ENCODE peak calls at places on chromosomes 5 and 9, in seven cellular contexts. C is CD4-positive, CD25-positive, alpha-beta regulatory T cell; R is tibial artery; F is body of pancreas; I is hepatocyte; A is small intestine; N is SJSA1. L is an unnamed sample.
A peak's percentile ranks its signal among the peaks of the same experiment; 100 is the strongest.

GRCh38 chr9:32350682-32351081 is 33.8 kb upstream of the ACO1 start:
- DNase-seq in N (no peak), A (no peak), C (peak; percentile 2), I (peak; percentile 16), F (no peak), R (no peak), L (no peak)

GRCh38 chr5:170307575-170308465 is 10.2 kb upstream of the LCP2 start:
- DNase-seq in F (peak; percentile 40), C (no peak), A (peak; percentile 14), I (peak; percentile 83), R (peak; percentile 91), N (no peak), L (peak; percentile 97)

GRCh38 chr9:33677961-33678360 is 117.4 kb upstream of the PRSS3 start:
- DNase-seq in A (no peak), R (no peak), I (no peak), F (no peak), C (no peak), N (no peak), L (no peak)

GRCh38 chr5:167785896-167786295 is 505.5 kb upstream of the WWC1 start:
- DNase-seq in R (no peak), A (no peak), C (no peak), N (no peak), I (no peak), F (no peak), L (no peak)

GRCh38 chr5:141149812-141150211 is at the start of gene PCDHB6:
- DNase-seq in F (no peak), R (no peak), N (no peak), A (no peak), I (no peak), C (no peak), L (no peak)

GRCh38 chr5:140357731-140358093 is 2.3 kb upstream of the SLC4A9 start:
- DNase-seq in I (peak; percentile 93), C (peak; percentile 65), A (peak; percentile 91), R (peak; percentile 78), N (peak; percentile 89), F (peak; percentile 89), L (peak; percentile 91)

GRCh38 chr5:54703091-54703490 is 185.5 kb downstream of the SNX18 start:
- DNase-seq in C (no peak), A (peak; percentile 44), R (peak; percentile 59), N (peak; percentile 64), I (no peak), F (peak; percentile 29), L (peak; percentile 82)

GRCh38 chr5:50667079-50667652 is 729 bp downstream of the PARP8 start:
- DNase-seq in N (peak; percentile 53), C (no peak), R (peak; percentile 48), I (peak; percentile 68), A (peak; percentile 43), F (peak; percentile 74), L (peak; percentile 70)

GRCh38 chr5:122415481-122416120 is 103.6 kb downstream of the SNCAIP start:
- DNase-seq in A (peak; percentile 53), R (peak; percentile 53), F (peak; percentile 45), C (no peak), N (no peak), I (peak; percentile 85), L (peak; percentile 86)

GRCh38 chr5:77285442-77285841 is 75.0 kb downstream of the PDE8B start:
- DNase-seq in R (no peak), I (no peak), C (no peak), A (no peak), F (no peak), N (no peak), L (no peak)

GRCh38 chr5:52799358-52799982 is 11.8 kb downstream of the ITGA1 start:
- DNase-seq in F (peak; percentile 59), R (peak; percentile 61), N (peak; percentile 83), A (peak; percentile 53), I (peak; percentile 66), C (no peak), L (peak; percentile 95)

GRCh38 chr5:38400365-38400764 is 142.0 kb downstream of the EGFLAM start:
- DNase-seq in N (no peak), I (no peak), F (no peak), C (no peak), R (no peak), A (no peak), L (no peak)

GRCh38 chr5:15105799-15106393 is 234.3 kb upstream of the ANKH start:
- DNase-seq in I (peak; percentile 66), N (peak; percentile 63), R (no peak), F (peak; percentile 44), C (no peak), A (peak; percentile 53), L (peak; percentile 68)

GRCh38 chr9:115220339-115221009 is 102.5 kb upstream of the TNC start:
- DNase-seq in R (no peak), I (no peak), F (no peak), A (no peak), N (no peak), C (no peak), L (no peak)

GRCh38 chr9:3224931-3225330 is 300.9 kb downstream of the RFX3 start:
- DNase-seq in R (no peak), I (no peak), F (peak; percentile 12), C (no peak), A (no peak), N (no peak), L (peak; percentile 36)

GRCh38 chr9:37364751-37365360 is 57.6 kb upstream of the GRHPR start:
- DNase-seq in I (no peak), C (no peak), F (peak; percentile 38), N (no peak), R (no peak), A (peak; percentile 33), L (no peak)

GRCh38 chr9:70749066-70749465 is 334.6 kb upstream of the KLF9 start:
- DNase-seq in A (no peak), F (no peak), C (no peak), I (no peak), N (no peak), R (no peak), L (no peak)

GRCh38 chr9:81397735-81398381 is 291.5 kb downstream of the TLE1 start:
- DNase-seq in N (no peak), C (no peak), A (no peak), I (no peak), F (no peak), R (no peak), L (no peak)

GRCh38 chr5:157563373-157564148 is 12.0 kb downstream of the ADAM19 start:
- DNase-seq in N (peak; percentile 70), R (peak; percentile 31), C (no peak), I (no peak), A (no peak), F (no peak), L (no peak)

GRCh38 chr9:93958875-93959682 is 3.9 kb upstream of the BARX1 start:
- DNase-seq in C (no peak), R (no peak), I (peak; percentile 64), F (no peak), N (no peak), A (peak; percentile 7), L (peak; percentile 64)

GRCh38 chr9:103798620-103799019 is 295.5 kb upstream of the SMC2 start:
- DNase-seq in N (no peak), C (no peak), A (peak; percentile 15), R (no peak), I (peak; percentile 15), F (no peak), L (no peak)

GRCh38 chr9:108961151-108961550 is 27.0 kb downstream of the ABITRAM start:
- DNase-seq in R (no peak), C (no peak), N (no peak), I (no peak), A (no peak), F (no peak), L (no peak)

DNA sequence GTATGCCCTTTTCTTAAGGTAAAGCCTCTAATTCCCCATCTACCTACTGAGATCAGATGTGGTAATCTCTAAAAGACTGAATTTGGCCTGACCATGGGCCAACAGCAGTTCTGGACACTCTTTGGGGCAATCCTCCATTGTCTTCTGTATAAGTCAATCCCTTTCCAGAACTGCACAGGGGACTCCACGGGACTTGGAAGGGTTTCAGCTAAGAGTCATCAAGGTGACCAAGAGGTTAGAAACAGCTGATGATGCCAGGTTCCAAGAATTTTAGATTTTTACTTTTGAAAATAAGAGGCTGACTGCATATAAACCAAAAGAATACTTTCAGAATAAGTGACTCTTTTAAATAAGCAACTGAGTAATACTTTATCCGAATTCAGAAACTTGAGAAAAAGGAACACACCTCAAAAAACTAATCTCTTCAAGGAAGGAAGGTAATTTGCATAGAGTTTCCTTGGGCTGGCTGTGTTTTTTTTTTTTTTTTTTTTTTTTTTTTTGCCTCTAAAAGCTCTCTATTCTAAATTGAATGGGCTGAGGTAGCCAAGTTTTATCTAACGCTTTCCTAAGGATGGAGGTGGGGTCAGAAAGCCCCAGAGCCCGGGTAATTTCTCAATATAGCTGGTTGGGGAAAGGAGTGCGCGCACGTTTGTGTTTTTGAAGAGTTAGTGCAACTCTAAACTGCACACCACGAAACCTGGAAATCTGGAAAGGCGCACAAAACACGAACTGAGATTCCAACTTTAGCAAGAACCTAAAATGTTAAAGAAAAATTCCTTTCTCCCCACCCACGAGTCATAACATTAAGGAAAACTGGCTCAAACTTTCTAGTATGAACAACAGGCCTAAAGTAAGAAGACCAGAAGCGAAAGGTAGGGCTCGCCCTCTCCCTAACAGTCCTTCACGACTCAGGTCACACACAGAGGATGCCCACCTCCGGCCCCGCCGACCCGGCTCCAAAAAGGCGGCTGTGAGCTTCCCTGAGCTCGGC is 1.3 kb downstream of the VCP start:
- DNase-seq in R (no peak), A (peak; percentile 31), F (peak; percentile 50), C (no peak), N (no peak), I (no peak), L (peak; percentile 29)
- H3K36me3 ChIP-seq in R (peaks cover 22% of the 10 kb centered on the region), A (peaks cover 14% of the 10 kb centered on the region), F (peaks cover 9% of the 10 kb centered on the region), C (peaks cover 40% of the 10 kb centered on the region), N (peaks cover 61% of the 10 kb centered on the region), I (no peaks in the 10 kb centered on the region), L (peaks cover 18% of the 10 kb centered on the region)

GRCh38 chr9:131748411-131748955 is 8.6 kb upstream of the RAPGEF1 start:
- DNase-seq in R (no peak), I (no peak), F (no peak), N (no peak), A (no peak), C (no peak), L (no peak)
- H3K27ac ChIP-seq in R (no peak overlapping the region), I (no peak overlapping the region), F (no peak overlapping the region), N (no peak overlapping the region), A (no peak overlapping the region), C (no peak overlapping the region), L (no peak overlapping the region)

DNA sequence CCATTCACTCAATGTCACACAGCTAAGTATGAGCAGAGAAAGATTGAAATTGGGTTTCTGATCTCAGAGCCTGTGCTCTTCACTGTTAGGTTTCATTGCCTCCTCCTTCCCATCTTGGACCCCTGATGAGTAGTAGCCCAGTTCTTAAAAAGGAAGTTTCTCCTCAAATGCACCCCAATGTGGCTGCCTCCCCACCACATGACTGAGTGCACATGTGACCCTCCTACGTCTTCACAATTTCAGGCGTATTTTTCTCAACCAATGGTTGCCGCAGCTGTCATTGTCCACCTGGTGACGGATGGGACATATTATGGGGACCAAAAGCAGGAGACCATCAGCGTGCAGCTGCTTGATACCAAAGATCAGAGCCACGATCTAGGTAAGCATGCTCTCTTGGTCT is 178.5 kb downstream of the PAPPA start:
- DNase-seq in N (no peak), R (no peak), I (no peak), A (no peak), C (no peak), F (no peak), L (no peak)
- H3K36me3 ChIP-seq in N (peaks cover 6% of the 10 kb centered on the region), R (peaks cover 21% of the 10 kb centered on the region), I (no peaks in the 10 kb centered on the region), A (no peaks in the 10 kb centered on the region), C (no peaks in the 10 kb centered on the region), F (no peaks in the 10 kb centered on the region), L (no peaks in the 10 kb centered on the region)

DNA sequence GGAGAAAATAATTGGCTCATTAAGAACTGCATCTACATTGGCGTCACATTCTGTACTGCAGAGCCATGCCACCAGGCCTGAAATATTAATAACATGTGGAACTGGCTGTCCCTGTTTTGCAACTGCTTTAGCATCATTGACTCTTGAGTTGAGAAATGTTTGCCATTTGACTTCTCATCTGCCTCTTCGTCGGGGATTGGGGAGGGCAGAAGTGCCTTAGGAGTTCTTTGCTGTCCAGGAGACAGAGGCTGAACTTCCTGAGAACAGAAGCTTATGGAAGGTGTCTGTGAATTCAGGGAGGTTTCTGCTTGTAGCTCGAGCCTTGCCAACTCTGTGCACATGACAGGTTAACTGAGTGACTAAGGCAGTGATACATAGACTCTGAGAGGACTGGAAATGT is 265.0 kb downstream of the KIF4B start:
- DNase-seq in N (no peak), C (no peak), I (no peak), F (no peak), A (no peak), R (peak; percentile 36), L (no peak)
- H3K27ac ChIP-seq in N (no peak overlapping the region), C (no peak overlapping the region), I (no peak overlapping the region), F (no peak overlapping the region), A (no peak overlapping the region), R (no peak overlapping the region), L (no peak overlapping the region)